ENCODE peak calls at places on chromosomes 12 and 14, in seven cellular contexts. One of them, this sample, is unnamed.

GRCh38 chr12:64256166-64256800 is 34.2 kb upstream of the KICS2 start:
- DNase-seq in right lobe of liver: no peak
- DNase-seq in A549: peak; percentile 65
- DNase-seq in neuronal stem cell: peak; percentile 44
- DNase-seq in skeletal muscle cell: peak; percentile 18
- DNase-seq in Peyer's patch: no peak
- DNase-seq in IMR-90: peak; percentile 67
- DNase-seq in this sample: peak; percentile 42

GRCh38 chr12:109130297-109130696 is 13.9 kb downstream of the ACACB start:
- DNase-seq in right lobe of liver: peak; percentile 91
- DNase-seq in A549: no peak
- DNase-seq in neuronal stem cell: no peak
- DNase-seq in skeletal muscle cell: no peak
- DNase-seq in Peyer's patch: no peak
- DNase-seq in IMR-90: no peak
- DNase-seq in this sample: no peak

GRCh38 chr14:78412475-78412874 is 242.3 kb downstream of the NRXN3 start:
- DNase-seq in right lobe of liver: no peak
- DNase-seq in A549: no peak
- DNase-seq in neuronal stem cell: no peak
- DNase-seq in skeletal muscle cell: no peak
- DNase-seq in Peyer's patch: no peak
- DNase-seq in IMR-90: no peak
- DNase-seq in this sample: no peak

GRCh38 chr14:99350751-99351150 is 78.8 kb upstream of the BCL11B start:
- DNase-seq in right lobe of liver: no peak
- DNase-seq in A549: no peak
- DNase-seq in neuronal stem cell: no peak
- DNase-seq in skeletal muscle cell: no peak
- DNase-seq in Peyer's patch: no peak
- DNase-seq in IMR-90: no peak
- DNase-seq in this sample: no peak

GRCh38 chr12:111757361-111758119 is 9.2 kb upstream of the ALDH2 start:
- DNase-seq in right lobe of liver: peak; percentile 65
- DNase-seq in A549: no peak
- DNase-seq in neuronal stem cell: no peak
- DNase-seq in skeletal muscle cell: peak; percentile 21
- DNase-seq in Peyer's patch: peak; percentile 69
- DNase-seq in IMR-90: peak; percentile 65
- DNase-seq in this sample: no peak

GRCh38 chr14:24634158-24634557 is at the start of gene GZMB:
- DNase-seq in right lobe of liver: no peak
- DNase-seq in A549: no peak
- DNase-seq in neuronal stem cell: no peak
- DNase-seq in skeletal muscle cell: no peak
- DNase-seq in Peyer's patch: no peak
- DNase-seq in IMR-90: peak; percentile 14
- DNase-seq in this sample: no peak

GRCh38 chr14:58626441-58626840 is 11.3 kb upstream of the DACT1 start:
- DNase-seq in right lobe of liver: no peak
- DNase-seq in A549: no peak
- DNase-seq in neuronal stem cell: no peak
- DNase-seq in skeletal muscle cell: no peak
- DNase-seq in Peyer's patch: no peak
- DNase-seq in IMR-90: peak; percentile 69
- DNase-seq in this sample: no peak

GRCh38 chr14:21846227-21846885 is 172.7 kb upstream of the OR4E1 start:
- DNase-seq in right lobe of liver: no peak
- DNase-seq in A549: peak; percentile 39
- DNase-seq in neuronal stem cell: peak; percentile 30
- DNase-seq in skeletal muscle cell: no peak
- DNase-seq in Peyer's patch: peak; percentile 25
- DNase-seq in IMR-90: peak; percentile 0
- DNase-seq in this sample: peak; percentile 3

GRCh38 chr14:34971381-34971780 is 11.4 kb upstream of the SRP54 start:
- DNase-seq in right lobe of liver: no peak
- DNase-seq in A549: no peak
- DNase-seq in neuronal stem cell: no peak
- DNase-seq in skeletal muscle cell: no peak
- DNase-seq in Peyer's patch: no peak
- DNase-seq in IMR-90: peak; percentile 56
- DNase-seq in this sample: no peak

GRCh38 chr12:20629414-20630156 is 65.5 kb upstream of the SLCO1C1 start:
- DNase-seq in right lobe of liver: peak; percentile 90
- DNase-seq in A549: peak; percentile 89
- DNase-seq in neuronal stem cell: no peak
- DNase-seq in skeletal muscle cell: no peak
- DNase-seq in Peyer's patch: no peak
- DNase-seq in IMR-90: peak; percentile 21
- DNase-seq in this sample: no peak

GRCh38 chr12:124609041-124609984 is 41.9 kb upstream of the NCOR2 start:
- DNase-seq in right lobe of liver: peak; percentile 68
- DNase-seq in A549: peak; percentile 71
- DNase-seq in neuronal stem cell: no peak
- DNase-seq in skeletal muscle cell: no peak
- DNase-seq in Peyer's patch: peak; percentile 92
- DNase-seq in IMR-90: peak; percentile 34
- DNase-seq in this sample: no peak

GRCh38 chr14:73751157-73751691 is 37.0 kb upstream of the PNMA1 start:
- DNase-seq in right lobe of liver: peak; percentile 37
- DNase-seq in A549: no peak
- DNase-seq in neuronal stem cell: no peak
- DNase-seq in skeletal muscle cell: no peak
- DNase-seq in Peyer's patch: peak; percentile 44
- DNase-seq in IMR-90: no peak
- DNase-seq in this sample: no peak

GRCh38 chr14:73753887-73754880 is 40.0 kb upstream of the PNMA1 start:
- DNase-seq in right lobe of liver: peak; percentile 57
- DNase-seq in A549: no peak
- DNase-seq in neuronal stem cell: no peak
- DNase-seq in skeletal muscle cell: no peak
- DNase-seq in Peyer's patch: peak; percentile 81
- DNase-seq in IMR-90: no peak
- DNase-seq in this sample: no peak

GRCh38 chr14:73753043-73753886 is 39.1 kb upstream of the PNMA1 start:
- DNase-seq in right lobe of liver: peak; percentile 84
- DNase-seq in A549: no peak
- DNase-seq in neuronal stem cell: no peak
- DNase-seq in skeletal muscle cell: no peak
- DNase-seq in Peyer's patch: peak; percentile 56
- DNase-seq in IMR-90: no peak
- DNase-seq in this sample: no peak

GRCh38 chr14:73750161-73750901 is 36.1 kb upstream of the PNMA1 start:
- DNase-seq in right lobe of liver: peak; percentile 73
- DNase-seq in A549: no peak
- DNase-seq in neuronal stem cell: no peak
- DNase-seq in skeletal muscle cell: no peak
- DNase-seq in Peyer's patch: no peak
- DNase-seq in IMR-90: no peak
- DNase-seq in this sample: no peak

DNA sequence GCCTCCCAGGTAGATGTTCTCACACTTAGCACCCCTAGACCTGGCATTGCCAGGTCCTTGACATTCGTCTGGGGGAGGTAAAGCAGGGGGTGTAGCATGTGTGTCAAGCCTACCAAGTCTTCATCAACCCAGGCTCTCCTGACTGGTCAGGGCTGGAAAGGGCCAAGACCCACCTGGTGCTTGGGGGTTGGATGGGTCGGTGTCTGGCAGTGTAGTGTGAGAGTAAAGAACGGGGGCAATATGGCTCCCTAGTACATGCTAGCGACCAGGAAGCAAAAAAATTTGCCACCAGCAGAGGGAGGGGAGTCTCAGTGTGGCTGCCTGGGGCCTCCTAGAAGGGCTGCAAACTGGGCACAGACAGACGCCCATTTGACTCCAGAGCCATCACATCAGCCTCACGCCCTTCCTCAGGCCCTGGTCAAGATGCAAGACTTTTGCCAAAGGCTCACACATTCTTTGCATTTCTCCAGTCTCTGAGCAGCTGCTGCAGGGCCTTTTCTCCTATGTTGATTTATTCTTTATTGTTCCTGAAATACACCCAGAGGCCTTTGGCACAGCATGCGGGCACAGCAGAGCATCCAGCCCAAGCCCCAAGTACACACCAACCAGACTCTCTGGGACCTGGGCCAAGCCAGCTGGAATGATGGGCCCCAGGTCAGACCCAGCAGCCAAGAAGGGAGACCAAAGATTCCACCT is 38.3 kb upstream of the PNMA1 start:
- DNase-seq in right lobe of liver: peak; percentile 95
- DNase-seq in A549: peak; percentile 53
- DNase-seq in neuronal stem cell: no peak
- DNase-seq in skeletal muscle cell: peak; percentile 52
- DNase-seq in Peyer's patch: peak; percentile 55
- DNase-seq in IMR-90: peak; percentile 45
- DNase-seq in this sample: no peak
- H3K4me3 ChIP-seq in right lobe of liver: no peak overlapping the region
- H3K4me3 ChIP-seq in A549: no peak overlapping the region
- H3K4me3 ChIP-seq in neuronal stem cell: no peak overlapping the region
- H3K4me3 ChIP-seq in skeletal muscle cell: no peak overlapping the region
- H3K4me3 ChIP-seq in Peyer's patch: no peak overlapping the region
- H3K4me3 ChIP-seq in IMR-90: no peak overlapping the region
- H3K4me3 ChIP-seq in this sample: no peak overlapping the region

GRCh38 chr12:27334052-27334720 is 1.6 kb downstream of the BMAL2 start:
- DNase-seq in right lobe of liver: no peak
- DNase-seq in A549: no peak
- DNase-seq in neuronal stem cell: no peak
- DNase-seq in skeletal muscle cell: no peak
- DNase-seq in Peyer's patch: no peak
- DNase-seq in IMR-90: no peak
- DNase-seq in this sample: no peak
- H3K4me3 ChIP-seq in right lobe of liver: peak overlapping the region; percentile 63
- H3K4me3 ChIP-seq in A549: peak overlapping the region; percentile 77
- H3K4me3 ChIP-seq in neuronal stem cell: no peak overlapping the region
- H3K4me3 ChIP-seq in skeletal muscle cell: peak overlapping the region; percentile 68
- H3K4me3 ChIP-seq in Peyer's patch: peak overlapping the region; percentile 89
- H3K4me3 ChIP-seq in IMR-90: peak overlapping the region; percentile 69
- H3K4me3 ChIP-seq in this sample: peak overlapping the region; percentile 72

DNA sequence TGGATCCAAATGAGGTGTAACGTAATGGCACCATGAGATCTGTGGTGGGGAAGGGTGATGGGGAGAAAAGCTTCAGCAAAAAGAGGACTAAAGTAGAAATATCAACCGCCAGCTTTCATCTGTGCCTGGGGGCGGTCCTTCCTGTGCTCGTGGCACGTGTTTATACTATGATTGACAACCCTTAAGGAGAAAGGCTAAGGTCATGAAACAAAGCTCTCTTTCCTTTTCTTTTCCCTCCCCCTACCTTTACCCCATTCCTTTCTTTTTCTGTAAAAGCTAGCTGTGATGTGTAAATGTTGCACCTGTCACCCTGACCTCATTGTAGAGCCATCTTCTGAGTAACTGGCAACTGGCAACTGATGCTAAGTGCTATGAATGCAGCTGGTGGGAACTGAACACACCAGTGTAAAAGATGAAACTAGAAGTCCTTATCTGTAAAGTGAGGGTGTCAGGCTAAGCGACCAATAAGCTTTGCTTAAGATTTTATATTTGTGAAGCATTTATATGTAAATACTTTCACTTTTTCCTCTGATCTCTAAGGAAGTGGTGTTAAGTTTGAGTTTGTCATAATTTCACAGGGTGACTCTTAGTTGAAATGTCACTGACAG is 102.8 kb upstream of the BCAT1 start:
- DNase-seq in right lobe of liver: no peak
- DNase-seq in A549: no peak
- DNase-seq in neuronal stem cell: no peak
- DNase-seq in skeletal muscle cell: no peak
- DNase-seq in Peyer's patch: peak; percentile 73
- DNase-seq in IMR-90: no peak
- DNase-seq in this sample: no peak
- H3K4me3 ChIP-seq in right lobe of liver: peak overlapping the region; percentile 54
- H3K4me3 ChIP-seq in A549: no peak overlapping the region
- H3K4me3 ChIP-seq in neuronal stem cell: no peak overlapping the region
- H3K4me3 ChIP-seq in skeletal muscle cell: no peak overlapping the region
- H3K4me3 ChIP-seq in Peyer's patch: peak overlapping the region; percentile 35
- H3K4me3 ChIP-seq in IMR-90: no peak overlapping the region
- H3K4me3 ChIP-seq in this sample: no peak overlapping the region

GRCh38 chr12:127966331-127966730 is 300.6 kb upstream of the TMEM132C start:
- DNase-seq in right lobe of liver: no peak
- DNase-seq in A549: no peak
- DNase-seq in neuronal stem cell: no peak
- DNase-seq in skeletal muscle cell: no peak
- DNase-seq in Peyer's patch: no peak
- DNase-seq in IMR-90: no peak
- DNase-seq in this sample: no peak

GRCh38 chr12:127963926-127964325 is 303.0 kb upstream of the TMEM132C start:
- DNase-seq in right lobe of liver: no peak
- DNase-seq in A549: no peak
- DNase-seq in neuronal stem cell: no peak
- DNase-seq in skeletal muscle cell: no peak
- DNase-seq in Peyer's patch: no peak
- DNase-seq in IMR-90: no peak
- DNase-seq in this sample: no peak

DNA sequence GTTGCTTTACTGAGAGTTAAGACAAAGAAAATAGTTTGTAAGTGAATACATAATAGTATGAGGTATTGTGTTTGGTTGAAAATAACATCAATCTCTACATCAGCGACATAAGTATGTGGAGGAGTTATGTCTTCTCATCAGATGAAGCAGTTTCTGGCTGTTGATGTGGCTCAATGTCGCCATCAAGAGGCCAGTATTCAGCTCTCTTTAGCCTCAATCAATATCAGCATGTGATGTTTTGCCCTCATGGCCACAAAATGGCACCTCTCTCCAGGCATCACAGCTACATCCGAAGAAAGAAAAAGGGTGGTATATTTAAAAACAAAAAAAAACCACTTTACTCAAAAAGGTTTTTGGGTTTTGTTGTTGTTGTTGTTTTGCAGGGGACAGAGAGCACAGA is 302.3 kb upstream of the TMEM132C start:
- DNase-seq in right lobe of liver: no peak
- DNase-seq in A549: peak; percentile 18
- DNase-seq in neuronal stem cell: no peak
- DNase-seq in skeletal muscle cell: no peak
- DNase-seq in Peyer's patch: no peak
- DNase-seq in IMR-90: no peak
- DNase-seq in this sample: peak; percentile 20
- H3K4me3 ChIP-seq in right lobe of liver: no peak overlapping the region
- H3K4me3 ChIP-seq in A549: no peak overlapping the region
- H3K4me3 ChIP-seq in neuronal stem cell: no peak overlapping the region
- H3K4me3 ChIP-seq in skeletal muscle cell: no peak overlapping the region
- H3K4me3 ChIP-seq in Peyer's patch: no peak overlapping the region
- H3K4me3 ChIP-seq in IMR-90: no peak overlapping the region
- H3K4me3 ChIP-seq in this sample: no peak overlapping the region

GRCh38 chr12:9732966-9733461 is at the start of gene CLECL1:
- DNase-seq in right lobe of liver: no peak
- DNase-seq in A549: no peak
- DNase-seq in neuronal stem cell: no peak
- DNase-seq in skeletal muscle cell: no peak
- DNase-seq in Peyer's patch: no peak
- DNase-seq in IMR-90: no peak
- DNase-seq in this sample: no peak
- H3K4me3 ChIP-seq in right lobe of liver: no peak within 1 kb of the TSS
- H3K4me3 ChIP-seq in A549: no peak within 1 kb of the TSS
- H3K4me3 ChIP-seq in neuronal stem cell: no peak within 1 kb of the TSS
- H3K4me3 ChIP-seq in skeletal muscle cell: no peak within 1 kb of the TSS
- H3K4me3 ChIP-seq in Peyer's patch: no peak within 1 kb of the TSS
- H3K4me3 ChIP-seq in IMR-90: no peak within 1 kb of the TSS
- H3K4me3 ChIP-seq in this sample: no peak within 1 kb of the TSS